ENCODE peak calls at places on chromosomes 11 and 22, in four cellular contexts. V is stimulated activated CD4-positive, alpha-beta T cell treated with anti-CD3 and anti-CD28 coated beads, Interleukin-4, amount 100 ng/mL, for 4 hours; P is left colon; C is HEK293T. Z is an unnamed sample.
A peak's percentile ranks its signal among the peaks of the same experiment; 100 is the strongest.

GRCh38 chr11:14036495-14036894 is 74.0 kb downstream of the SPON1 start:
- DNase-seq in V (no peak), P (no peak), C (no peak), Z (no peak)

GRCh38 chr22:17878186-17878694 is 104.0 kb upstream of the BID start:
- DNase-seq in V (no peak), P (no peak), C (no peak), Z (no peak)

GRCh38 chr22:48104102-48104738 is 1341.8 kb downstream of the TBC1D22A start:
- DNase-seq in V (no peak), P (no peak), C (no peak), Z (no peak)

GRCh38 chr11:662689-663274 is 25.7 kb downstream of the DRD4 start:
- DNase-seq in V (peak; percentile 13), P (peak; percentile 58), C (peak; percentile 70), Z (peak; percentile 92)

GRCh38 chr22:20429254-20430100 is 8.1 kb downstream of the SCARF2 start:
- DNase-seq in V (peak; percentile 72), P (peak; percentile 74), C (no peak), Z (no peak)

GRCh38 chr11:43694477-43694876 is 13.9 kb downstream of the HSD17B12 start:
- DNase-seq in V (no peak), P (no peak), C (no peak), Z (no peak)

GRCh38 chr22:35317680-35318290 is 18.1 kb downstream of the TOM1 start:
- DNase-seq in V (no peak), P (peak; percentile 15), C (no peak), Z (no peak)

GRCh38 chr11:45896392-45897068 is 10.5 kb downstream of the FREY1 start:
- DNase-seq in V (no peak), P (no peak), C (peak; percentile 45), Z (peak; percentile 69)

GRCh38 chr11:35427158-35427557 is 7.8 kb upstream of the SLC1A2 start:
- DNase-seq in V (no peak), P (no peak), C (no peak), Z (no peak)

GRCh38 chr22:44398791-44399190 is 86.0 kb upstream of the SHISAL1 start:
- DNase-seq in V (no peak), P (no peak), C (no peak), Z (no peak)

GRCh38 chr22:26949193-26949592 is 291.8 kb downstream of the MIAT start:
- DNase-seq in V (no peak), P (no peak), C (no peak), Z (peak; percentile 11)

GRCh38 chr11:2774173-2775082 is 74.6 kb upstream of the KCNQ1OT1 start:
- DNase-seq in V (no peak), P (no peak), C (no peak), Z (no peak)

GRCh38 chr22:23399367-23400285 is 180.5 kb downstream of the IGLL1 start:
- DNase-seq in V (no peak), P (no peak), C (no peak), Z (no peak)

GRCh38 chr11:30992513-30992849 is 377.1 kb downstream of the DCDC1 start:
- DNase-seq in V (no peak), P (no peak), C (no peak), Z (peak; percentile 27)

GRCh38 chr11:46309669-46310288 is 32.3 kb downstream of the CREB3L1 start:
- DNase-seq in V (no peak), P (no peak), C (no peak), Z (no peak)

GRCh38 chr11:64743591-64744543 is at the start of gene RASGRP2:
- DNase-seq in V (peak; percentile 71), P (peak; percentile 66), C (peak; percentile 73), Z (peak; percentile 89)

GRCh38 chr11:4543561-4543960 is 1.4 kb upstream of the OR52M1 start:
- DNase-seq in V (no peak), P (no peak), C (no peak), Z (no peak)

GRCh38 chr11:43933608-43934358 is 8.7 kb upstream of the C11orf96 start:
- DNase-seq in V (no peak), P (no peak), C (no peak), Z (no peak)

GRCh38 chr11:33016654-33017053 is 976 bp downstream of the DEPDC7 start:
- DNase-seq in V (no peak), P (no peak), C (no peak), Z (no peak)

GRCh38 chr11:32034149-32034548 is 56.7 kb upstream of the RCN1 start:
- DNase-seq in V (no peak), P (no peak), C (no peak), Z (no peak)

GRCh38 chr11:7903940-7904339 is 27.1 kb downstream of the OR10A6 start:
- DNase-seq in V (no peak), P (no peak), C (no peak), Z (no peak)

GRCh38 chr22:42680648-42681047 is 31.5 kb upstream of the CYB5R3 start:
- DNase-seq in V (peak; percentile 3), P (no peak), C (no peak), Z (no peak)

GRCh38 chr11:34676227-34676626 is 55.3 kb downstream of the EHF start:
- DNase-seq in V (no peak), P (no peak), C (no peak), Z (no peak)

GRCh38 chr11:62400281-62400680 is 18.6 kb upstream of the SCGB1A1 start:
- DNase-seq in V (no peak), P (no peak), C (no peak), Z (no peak)